ENCODE peak calls at places on chromosomes 1 and 21, in six cellular contexts. S is RWPE1, J is heart right ventricle, D is choroid plexus epithelial cell, Z is GM23338, Q is B cell. R is an unnamed sample.

GRCh38 chr1:248863011-248863881 is 4.4 kb upstream of the ZNF692 start:
- DNase-seq in S (peak), J (peak), D (peak), Z (peak), Q (peak), R (peak)

GRCh38 chr21:38869946-38870345 is 64.2 kb downstream of the ETS2 start:
- DNase-seq in S (no peak), J (no peak), D (peak), Z (no peak), Q (no peak), R (no peak)

GRCh38 chr1:54970901-54971300 is 9.5 kb upstream of the TMEM61 start:
- DNase-seq in S (peak), J (no peak), D (no peak), Z (no peak), Q (no peak), R (no peak)

GRCh38 chr21:45020629-45021427 is 53.6 kb upstream of the ADARB1 start:
- DNase-seq in S (no peak), J (no peak), D (peak), Z (no peak), Q (no peak), R (no peak)

GRCh38 chr21:26834181-26834945 is 10.8 kb downstream of the ADAMTS1 start:
- DNase-seq in S (no peak), J (no peak), D (peak), Z (peak), Q (no peak), R (no peak)

GRCh38 chr1:40064797-40065492 is 24.4 kb downstream of the CAP1 start:
- DNase-seq in S (no peak), J (no peak), D (no peak), Z (no peak), Q (peak), R (no peak)

GRCh38 chr1:223337174-223337869 is 26.7 kb downstream of the SUSD4 start:
- DNase-seq in S (no peak), J (no peak), D (no peak), Z (no peak), Q (no peak), R (no peak)

GRCh38 chr1:119318466-119319309 is 49.9 kb upstream of the HAO2 start:
- DNase-seq in S (no peak), J (no peak), D (no peak), Z (no peak), Q (no peak), R (peak)

GRCh38 chr1:81391100-81391828 is 409.5 kb upstream of the ADGRL2 start:
- DNase-seq in S (no peak), J (no peak), D (peak), Z (no peak), Q (no peak), R (no peak)

GRCh38 chr1:106456832-106457231 is 599.6 kb upstream of the PRMT6 start:
- DNase-seq in S (no peak), J (no peak), D (no peak), Z (no peak), Q (no peak), R (no peak)

GRCh38 chr1:18528616-18529015 is 47.9 kb downstream of the KLHDC7A start:
- DNase-seq in S (no peak), J (no peak), D (no peak), Z (no peak), Q (no peak), R (no peak)

GRCh38 chr1:18529714-18530113 is 49.0 kb downstream of the KLHDC7A start:
- DNase-seq in S (no peak), J (no peak), D (no peak), Z (no peak), Q (no peak), R (no peak)

GRCh38 chr1:18531503-18531845 is 50.7 kb downstream of the KLHDC7A start:
- DNase-seq in S (no peak), J (no peak), D (no peak), Z (no peak), Q (no peak), R (no peak)

GRCh38 chr1:18532390-18533170 is 51.9 kb downstream of the KLHDC7A start:
- DNase-seq in S (no peak), J (no peak), D (no peak), Z (no peak), Q (no peak), R (no peak)

GRCh38 chr1:18530567-18531502 is 50.1 kb downstream of the KLHDC7A start:
- DNase-seq in S (no peak), J (no peak), D (no peak), Z (peak), Q (no peak), R (peak)
- TF ChIP-seq CTCF in S (no peak), J (no peak), D (no peak), Z (peak), Q (no peak), R (no peak)

GRCh38 chr1:232831895-232832294 is 26.7 kb downstream of the MAP10 start:
- DNase-seq in S (no peak), J (no peak), D (no peak), Z (no peak), Q (no peak), R (no peak)
- TF ChIP-seq CTCF in S (no peak), J (no peak), D (no peak), Z (no peak), Q (no peak), R (no peak)

DNA sequence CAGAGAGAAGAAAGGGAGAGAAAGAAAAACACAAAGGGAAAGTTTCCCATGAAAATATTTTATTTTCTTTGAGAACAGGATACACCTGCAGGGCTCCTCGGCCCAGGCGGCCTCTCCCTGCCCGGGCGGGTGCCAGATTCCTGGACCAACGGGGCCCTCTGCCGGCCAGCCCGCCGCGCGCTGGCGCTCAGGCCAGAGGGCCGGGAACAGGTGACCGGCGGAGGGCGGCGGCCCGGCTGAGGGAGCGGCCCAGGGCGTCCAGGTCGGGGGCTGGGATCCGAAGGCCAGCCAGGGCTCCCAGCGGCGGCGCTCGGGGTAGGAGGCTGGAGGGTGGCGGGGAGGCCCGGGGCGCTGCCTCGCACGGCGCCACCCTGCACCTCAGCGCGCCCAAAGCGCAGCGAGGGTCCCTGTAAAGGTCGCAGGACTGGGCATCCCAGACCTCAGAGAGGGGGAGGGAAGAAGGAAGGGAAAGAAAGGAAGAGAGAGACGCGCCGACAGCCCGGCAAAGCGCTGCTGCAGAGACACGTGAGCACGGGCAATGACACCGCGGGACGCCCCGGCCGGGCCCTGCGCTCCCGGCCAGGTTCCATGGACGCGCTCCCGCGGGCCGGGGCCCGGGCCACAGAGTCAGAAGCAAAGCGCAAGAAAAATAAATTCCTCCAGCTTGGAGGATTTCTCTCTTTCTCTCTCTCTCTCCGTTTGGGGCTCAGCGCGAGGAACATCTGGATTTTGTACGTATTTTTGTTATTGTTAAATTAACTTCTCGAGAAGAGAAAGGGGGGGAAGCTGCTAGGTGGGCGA is 908 bp downstream of the WNT9A start:
- DNase-seq in S (peak), J (peak), D (peak), Z (peak), Q (peak), R (peak)
- TF ChIP-seq CTCF in S (peak), J (peak), D (peak), Z (peak), Q (peak), R (peak)

GRCh38 chr1:149885364-149886111 is 13.8 kb upstream of the BOLA1 start:
- DNase-seq in S (peak), J (peak), D (peak), Z (peak), Q (peak), R (peak)
- TF ChIP-seq CTCF in S (no peak), J (peak), D (peak), Z (no peak), Q (no peak), R (no peak)

DNA sequence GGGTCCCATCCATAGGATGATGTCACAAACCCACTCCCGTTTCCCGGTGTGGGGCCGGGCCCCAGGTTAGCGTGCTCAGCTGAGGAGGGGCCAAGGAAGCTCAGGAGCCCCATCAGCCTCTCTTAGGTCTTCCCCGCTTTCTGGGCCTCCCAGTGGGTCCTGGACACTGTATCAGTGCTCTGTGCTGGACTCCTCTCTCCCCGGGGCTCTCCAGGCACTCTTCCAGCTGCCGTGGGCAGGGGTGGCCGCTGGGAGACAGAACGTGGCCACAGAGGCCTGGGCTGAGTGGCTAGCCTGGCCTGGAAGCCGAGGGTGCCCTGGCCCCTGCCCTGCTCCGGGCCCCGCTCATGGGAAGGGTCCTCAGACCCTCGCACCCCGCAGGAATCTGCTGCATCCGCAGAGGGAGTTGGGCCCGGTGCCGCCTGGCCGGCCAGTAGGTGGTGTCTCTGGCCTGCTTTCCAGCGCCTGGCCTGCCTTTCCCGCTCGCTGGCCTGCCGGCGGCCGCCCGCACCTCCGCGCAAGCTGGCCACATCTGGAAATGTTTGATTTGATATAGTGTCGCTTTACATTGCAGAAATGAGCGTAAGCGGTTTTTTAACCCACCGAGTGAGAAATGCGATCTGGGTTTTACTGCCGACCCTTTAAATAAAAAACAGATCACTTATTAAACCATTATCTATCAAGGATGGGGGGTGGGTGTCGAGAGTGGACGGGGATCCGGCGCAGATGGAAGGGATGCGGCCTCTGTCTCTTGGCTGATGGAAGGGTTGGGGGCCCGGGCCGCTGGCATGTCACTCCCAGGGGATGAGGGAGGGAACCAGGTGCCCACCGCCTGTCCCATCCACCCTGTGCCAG is 74.4 kb upstream of the TTC34 start:
- DNase-seq in S (no peak), J (no peak), D (peak), Z (peak), Q (no peak), R (no peak)
- TF ChIP-seq CTCF in S (no peak), J (peak), D (peak), Z (peak), Q (no peak), R (no peak)

R was measured in activated CD8-positive, alpha-beta T cell treated with anti-CD3 and anti-CD28 coated beads for 36 hours.